ENCODE peak calls at places on chromosomes 7 and 10, in six cellular contexts. J is pancreas; H is fibroblast of lung; D is ovary; E is CD8-positive, alpha-beta T cell; Q is HCT116. P is an unnamed sample.
A peak's percentile ranks its signal among the peaks of the same experiment; 100 is the strongest.

GRCh38 chr7:140673063-140673769 is 471 bp downstream of the ADCK2 start:
- DNase-seq in J (peak; percentile 87), H (peak; percentile 12), D (peak; percentile 78), E (peak; percentile 47), Q (no peak), P (peak; percentile 71)

GRCh38 chr10:7354330-7355047 is 56.3 kb downstream of the SFMBT2 start:
- DNase-seq in J (no peak), H (peak; percentile 74), D (no peak), E (no peak), Q (no peak), P (no peak)

GRCh38 chr10:119315128-119316001 is 108.0 kb downstream of the GRK5 start:
- DNase-seq in J (no peak), H (peak; percentile 98), D (no peak), E (peak; percentile 55), Q (peak; percentile 91), P (peak; percentile 59)

GRCh38 chr10:670990-671389 is 18.5 kb downstream of the DIP2C start:
- DNase-seq in J (no peak), H (no peak), D (no peak), E (no peak), Q (no peak), P (no peak)

GRCh38 chr10:92834981-92835380 is 13.3 kb upstream of the EXOC6 start:
- DNase-seq in J (no peak), H (peak; percentile 70), D (no peak), E (no peak), Q (no peak), P (no peak)

GRCh38 chr7:90345548-90346319 is 782 bp upstream of the GTPBP10 start:
- DNase-seq in J (no peak), H (peak; percentile 74), D (peak; percentile 18), E (no peak), Q (no peak), P (no peak)

GRCh38 chr7:65820287-65820950 is 52.5 kb upstream of the VKORC1L1 start:
- DNase-seq in J (no peak), H (no peak), D (no peak), E (no peak), Q (no peak), P (no peak)

GRCh38 chr7:27115161-27116018 is 12.9 kb upstream of the HOXA2 start:
- DNase-seq in J (peak; percentile 60), H (peak; percentile 91), D (peak; percentile 58), E (no peak), Q (peak; percentile 96), P (no peak)

GRCh38 chr7:34036069-34036920 is 131.0 kb downstream of the BMPER start:
- DNase-seq in J (peak; percentile 63), H (peak; percentile 66), D (peak; percentile 38), E (no peak), Q (peak; percentile 61), P (no peak)

GRCh38 chr7:101216860-101217387 is 457 bp downstream of the PLOD3 start:
- DNase-seq in J (peak; percentile 87), H (no peak), D (peak; percentile 46), E (no peak), Q (no peak), P (no peak)

GRCh38 chr10:13909911-13910617 is 323.3 kb downstream of the PRPF18 start:
- DNase-seq in J (no peak), H (no peak), D (no peak), E (no peak), Q (no peak), P (no peak)

GRCh38 chr10:33155720-33156638 is 178.5 kb downstream of the NRP1 start:
- DNase-seq in J (no peak), H (peak; percentile 74), D (no peak), E (no peak), Q (no peak), P (no peak)

GRCh38 chr10:69318997-69319727 is 40.9 kb downstream of the HK1 start:
- DNase-seq in J (peak; percentile 86), H (peak; percentile 67), D (peak; percentile 76), E (peak; percentile 66), Q (no peak), P (peak; percentile 70)

GRCh38 chr7:76236226-76236625 is 34.5 kb downstream of the SRRM3 start:
- DNase-seq in J (no peak), H (no peak), D (no peak), E (no peak), Q (no peak), P (no peak)

GRCh38 chr10:29836396-29836795 is 201.6 kb upstream of the SVIL start:
- DNase-seq in J (no peak), H (no peak), D (no peak), E (no peak), Q (no peak), P (no peak)

GRCh38 chr7:76505168-76506080 is 4.9 kb upstream of the UPK3B start:
- DNase-seq in J (peak; percentile 53), H (no peak), D (no peak), E (no peak), Q (no peak), P (no peak)

GRCh38 chr10:99619090-99619800 is 994 bp downstream of the SLC25A28 start:
- DNase-seq in J (no peak), H (peak; percentile 37), D (no peak), E (no peak), Q (no peak), P (no peak)

GRCh38 chr7:12493407-12493806 is 77.1 kb upstream of the SCIN start:
- DNase-seq in J (no peak), H (peak; percentile 65), D (no peak), E (no peak), Q (no peak), P (no peak)

GRCh38 chr10:60565492-60565891 is 175.8 kb upstream of the ANK3 start:
- DNase-seq in J (no peak), H (no peak), D (no peak), E (no peak), Q (no peak), P (no peak)

GRCh38 chr10:125156196-125156595 is 4.2 kb downstream of the CTBP2 start:
- DNase-seq in J (no peak), H (no peak), D (peak; percentile 8), E (no peak), Q (no peak), P (no peak)

GRCh38 chr10:125158528-125159485 is 1.6 kb downstream of the CTBP2 start:
- DNase-seq in J (peak; percentile 72), H (peak; percentile 56), D (peak; percentile 63), E (no peak), Q (no peak), P (no peak)

GRCh38 chr10:125156739-125157472 is 3.5 kb downstream of the CTBP2 start:
- DNase-seq in J (no peak), H (no peak), D (peak; percentile 8), E (no peak), Q (no peak), P (no peak)

GRCh38 chr10:125155669-125156068 is 4.7 kb downstream of the CTBP2 start:
- DNase-seq in J (no peak), H (no peak), D (peak; percentile 6), E (no peak), Q (no peak), P (no peak)

DNA sequence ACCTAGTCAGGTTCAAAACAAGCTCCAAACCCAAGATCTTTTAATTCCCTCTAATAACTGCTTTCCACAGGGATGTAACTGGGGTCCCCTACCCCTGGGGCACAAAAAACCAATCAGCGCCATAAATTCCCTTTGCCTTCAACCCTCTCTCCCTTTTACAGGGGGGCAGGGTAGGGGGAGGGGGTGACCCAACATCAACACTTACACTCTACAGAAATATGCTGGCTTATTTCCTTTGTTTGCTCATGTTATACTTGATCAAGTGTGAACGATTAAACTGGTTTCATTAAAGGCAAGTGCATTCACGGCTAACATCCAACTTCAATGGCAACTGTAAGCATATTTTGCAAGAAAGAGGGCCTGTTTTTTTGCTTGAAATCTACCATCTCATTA is 2.9 kb downstream of the CTBP2 start:
- DNase-seq in J (no peak), H (no peak), D (peak; percentile 8), E (no peak), Q (no peak), P (no peak)
- H3K4me3 ChIP-seq in J (peak overlapping the region; percentile 68), H (peak overlapping the region; percentile 73), D (peak overlapping the region; percentile 91), E (no peak overlapping the region), Q (peak overlapping the region; percentile 6), P (no peak overlapping the region)

GRCh38 chr10:15166325-15166724 is 2.2 kb downstream of the NMT2 start:
- DNase-seq in J (no peak), H (peak; percentile 47), D (no peak), E (no peak), Q (no peak), P (no peak)

GRCh38 chr10:15168781-15169554 is 475 bp upstream of the NMT2 start:
- DNase-seq in J (peak; percentile 99), H (peak; percentile 89), D (peak; percentile 96), E (peak; percentile 98), Q (peak; percentile 92), P (peak; percentile 85)

GRCh38 chr10:15169555-15170407 is 1.3 kb upstream of the NMT2 start:
- DNase-seq in J (no peak), H (no peak), D (no peak), E (peak; percentile 39), Q (no peak), P (peak; percentile 17)

GRCh38 chr10:15167411-15168295 is 840 bp downstream of the NMT2 start:
- DNase-seq in J (peak; percentile 84), H (peak; percentile 55), D (peak; percentile 75), E (peak; percentile 39), Q (peak; percentile 12), P (peak; percentile 71)

GRCh38 chr10:15168296-15168780 is at the start of gene NMT2:
- DNase-seq in J (peak; percentile 96), H (peak; percentile 78), D (peak; percentile 91), E (no peak), Q (peak; percentile 68), P (peak; percentile 87)
- TF ChIP-seq CTCF in J (no peak), H (peak; percentile 16), D (peak; percentile 22), E (peak; percentile 18), Q (peak; percentile 18), P (peak; percentile 16)

DNA sequence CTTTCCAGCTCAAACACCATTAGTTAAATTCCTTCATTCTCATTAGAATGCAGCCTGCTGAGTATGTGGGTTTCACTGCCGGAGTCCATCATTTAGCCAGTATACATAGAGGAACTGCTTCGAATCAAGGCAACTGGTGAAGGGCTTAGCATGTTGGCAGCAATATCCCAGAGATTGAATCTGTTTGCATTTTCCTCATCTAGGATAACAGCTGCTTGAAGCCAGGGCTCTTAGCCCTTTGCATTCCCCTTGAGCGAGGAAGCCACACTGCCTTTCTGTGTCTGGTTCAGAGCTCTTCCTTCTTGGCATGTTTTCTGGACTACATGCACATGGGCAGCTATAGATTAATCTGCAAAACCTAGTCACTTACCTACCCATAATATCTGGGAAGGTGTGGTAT is 14.6 kb downstream of the NODAL start:
- DNase-seq in J (no peak), H (no peak), D (no peak), E (no peak), Q (no peak), P (no peak)
- H3K36me3 ChIP-seq in J (peaks cover 7% of the 10 kb centered on the region), H (peaks cover 21% of the 10 kb centered on the region), D (no peaks in the 10 kb centered on the region), E (peaks cover 32% of the 10 kb centered on the region), Q (peaks cover 33% of the 10 kb centered on the region), P (peaks cover 23% of the 10 kb centered on the region)

GRCh38 chr7:152406491-152406890 is 29.3 kb downstream of the KMT2C start:
- DNase-seq in J (no peak), H (no peak), D (no peak), E (no peak), Q (no peak), P (no peak)

GRCh38 chr7:152414779-152415178 is 21.0 kb downstream of the KMT2C start:
- DNase-seq in J (no peak), H (no peak), D (no peak), E (no peak), Q (no peak), P (no peak)

DNA sequence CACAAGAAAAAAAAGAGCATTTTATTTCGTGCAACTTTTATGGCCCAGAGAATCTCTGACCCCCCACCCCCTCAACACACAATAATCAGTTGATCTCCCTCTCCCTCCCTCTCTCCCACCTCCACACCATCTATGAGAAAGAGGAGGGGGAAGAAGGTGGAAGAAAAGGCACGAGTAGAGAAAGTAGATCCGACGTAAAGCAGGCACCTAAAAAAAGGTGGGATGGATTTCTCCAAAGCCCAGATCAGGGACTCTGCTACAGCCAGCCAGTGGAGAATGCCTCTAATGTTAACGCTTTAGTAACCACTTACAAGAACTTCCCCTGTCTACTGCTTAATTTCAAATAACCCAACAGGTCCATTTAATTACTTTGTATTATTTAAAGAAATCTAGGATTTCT is 24.4 kb downstream of the KMT2C start:
- DNase-seq in J (no peak), H (no peak), D (no peak), E (no peak), Q (no peak), P (no peak)
- H3K4me3 ChIP-seq in J (no peak overlapping the region), H (no peak overlapping the region), D (no peak overlapping the region), E (no peak overlapping the region), Q (no peak overlapping the region), P (no peak overlapping the region)

P was measured in GM06990.